ENCODE peak calls at places on chromosomes 2 and 18, in ten cellular contexts. One of them, this sample, is unnamed.

GRCh38 chr2:223654384-223654915 is 52.3 kb upstream of the SCG2 start:
- DNase-seq in ovary: no peak
- DNase-seq in tibial artery: no peak
- DNase-seq in astrocyte of the spinal cord: peak; percentile 16
- DNase-seq in WTC11: no peak
- DNase-seq in choroid plexus epithelial cell: peak; percentile 76
- DNase-seq in neural progenitor cell: no peak
- DNase-seq in uterus: no peak
- DNase-seq in GM12865: no peak
- DNase-seq in HFFc6: no peak
- DNase-seq in this sample: no peak

GRCh38 chr18:9201224-9201623 is 64.6 kb downstream of the ANKRD12 start:
- DNase-seq in GM12865: no peak
- DNase-seq in choroid plexus epithelial cell: no peak
- DNase-seq in tibial artery: no peak
- DNase-seq in neural progenitor cell: no peak
- DNase-seq in uterus: no peak
- DNase-seq in astrocyte of the spinal cord: no peak
- DNase-seq in WTC11: no peak
- DNase-seq in ovary: no peak
- DNase-seq in HFFc6: no peak
- DNase-seq in this sample: no peak

GRCh38 chr2:105802587-105802986 is 57.9 kb downstream of the NCK2 start:
- DNase-seq in WTC11: no peak
- DNase-seq in tibial artery: no peak
- DNase-seq in HFFc6: no peak
- DNase-seq in choroid plexus epithelial cell: no peak
- DNase-seq in astrocyte of the spinal cord: no peak
- DNase-seq in ovary: no peak
- DNase-seq in uterus: no peak
- DNase-seq in neural progenitor cell: no peak
- DNase-seq in GM12865: peak; percentile 90
- DNase-seq in this sample: no peak

GRCh38 chr2:148044322-148044721 is 23.4 kb downstream of the MBD5 start:
- DNase-seq in ovary: no peak
- DNase-seq in HFFc6: no peak
- DNase-seq in GM12865: no peak
- DNase-seq in neural progenitor cell: no peak
- DNase-seq in choroid plexus epithelial cell: no peak
- DNase-seq in uterus: no peak
- DNase-seq in tibial artery: no peak
- DNase-seq in astrocyte of the spinal cord: no peak
- DNase-seq in WTC11: no peak
- DNase-seq in this sample: no peak

GRCh38 chr2:42789751-42790150 is 2.6 kb downstream of the HAAO start:
- DNase-seq in astrocyte of the spinal cord: no peak
- DNase-seq in neural progenitor cell: no peak
- DNase-seq in uterus: no peak
- DNase-seq in ovary: no peak
- DNase-seq in HFFc6: no peak
- DNase-seq in WTC11: no peak
- DNase-seq in tibial artery: no peak
- DNase-seq in choroid plexus epithelial cell: no peak
- DNase-seq in GM12865: no peak
- DNase-seq in this sample: no peak

GRCh38 chr2:102979429-102979828 is 217.6 kb downstream of the TMEM182 start:
- DNase-seq in choroid plexus epithelial cell: no peak
- DNase-seq in ovary: no peak
- DNase-seq in HFFc6: no peak
- DNase-seq in astrocyte of the spinal cord: no peak
- DNase-seq in GM12865: no peak
- DNase-seq in tibial artery: no peak
- DNase-seq in uterus: no peak
- DNase-seq in neural progenitor cell: no peak
- DNase-seq in WTC11: no peak
- DNase-seq in this sample: no peak

GRCh38 chr2:207236156-207236935 is 70.6 kb upstream of the KLF7 start:
- DNase-seq in neural progenitor cell: no peak
- DNase-seq in tibial artery: peak; percentile 46
- DNase-seq in GM12865: no peak
- DNase-seq in ovary: no peak
- DNase-seq in WTC11: no peak
- DNase-seq in choroid plexus epithelial cell: no peak
- DNase-seq in uterus: no peak
- DNase-seq in astrocyte of the spinal cord: peak; percentile 25
- DNase-seq in HFFc6: no peak
- DNase-seq in this sample: no peak

GRCh38 chr2:118059919-118060478 is 28.3 kb upstream of the INSIG2 start:
- DNase-seq in GM12865: peak; percentile 76
- DNase-seq in HFFc6: peak; percentile 88
- DNase-seq in uterus: no peak
- DNase-seq in astrocyte of the spinal cord: peak; percentile 96
- DNase-seq in neural progenitor cell: no peak
- DNase-seq in WTC11: no peak
- DNase-seq in ovary: no peak
- DNase-seq in choroid plexus epithelial cell: peak; percentile 98
- DNase-seq in tibial artery: no peak
- DNase-seq in this sample: no peak

GRCh38 chr2:161230959-161231358 is 70.7 kb downstream of the TANK start:
- DNase-seq in GM12865: no peak
- DNase-seq in tibial artery: no peak
- DNase-seq in ovary: no peak
- DNase-seq in astrocyte of the spinal cord: no peak
- DNase-seq in WTC11: no peak
- DNase-seq in choroid plexus epithelial cell: no peak
- DNase-seq in neural progenitor cell: no peak
- DNase-seq in uterus: no peak
- DNase-seq in HFFc6: no peak
- DNase-seq in this sample: no peak

GRCh38 chr18:12283256-12283655 is 24.8 kb upstream of the TUBB6 start:
- DNase-seq in ovary: no peak
- DNase-seq in GM12865: no peak
- DNase-seq in choroid plexus epithelial cell: peak; percentile 61
- DNase-seq in uterus: no peak
- DNase-seq in HFFc6: peak; percentile 40
- DNase-seq in tibial artery: no peak
- DNase-seq in WTC11: peak; percentile 48
- DNase-seq in neural progenitor cell: peak; percentile 48
- DNase-seq in astrocyte of the spinal cord: peak; percentile 38
- DNase-seq in this sample: no peak

GRCh38 chr2:10909996-10910341 is 1.8 kb upstream of the KCNF1 start:
- DNase-seq in WTC11: no peak
- DNase-seq in neural progenitor cell: no peak
- DNase-seq in HFFc6: no peak
- DNase-seq in GM12865: no peak
- DNase-seq in choroid plexus epithelial cell: no peak
- DNase-seq in tibial artery: no peak
- DNase-seq in astrocyte of the spinal cord: no peak
- DNase-seq in ovary: no peak
- DNase-seq in uterus: no peak
- DNase-seq in this sample: no peak

GRCh38 chr2:10912796-10913445 is 1.2 kb downstream of the KCNF1 start:
- DNase-seq in HFFc6: no peak
- DNase-seq in astrocyte of the spinal cord: no peak
- DNase-seq in WTC11: no peak
- DNase-seq in ovary: no peak
- DNase-seq in GM12865: no peak
- DNase-seq in uterus: no peak
- DNase-seq in tibial artery: no peak
- DNase-seq in choroid plexus epithelial cell: no peak
- DNase-seq in neural progenitor cell: no peak
- DNase-seq in this sample: peak; percentile 90

GRCh38 chr2:10910625-10911024 is 1.1 kb upstream of the KCNF1 start:
- DNase-seq in ovary: no peak
- DNase-seq in WTC11: no peak
- DNase-seq in choroid plexus epithelial cell: no peak
- DNase-seq in GM12865: no peak
- DNase-seq in uterus: no peak
- DNase-seq in neural progenitor cell: no peak
- DNase-seq in astrocyte of the spinal cord: no peak
- DNase-seq in HFFc6: no peak
- DNase-seq in tibial artery: no peak
- DNase-seq in this sample: no peak

GRCh38 chr2:10912076-10912731 is 470 bp downstream of the KCNF1 start:
- DNase-seq in GM12865: no peak
- DNase-seq in neural progenitor cell: peak; percentile 35
- DNase-seq in astrocyte of the spinal cord: no peak
- DNase-seq in uterus: no peak
- DNase-seq in HFFc6: no peak
- DNase-seq in ovary: no peak
- DNase-seq in WTC11: no peak
- DNase-seq in choroid plexus epithelial cell: no peak
- DNase-seq in tibial artery: no peak
- DNase-seq in this sample: peak; percentile 89

DNA sequence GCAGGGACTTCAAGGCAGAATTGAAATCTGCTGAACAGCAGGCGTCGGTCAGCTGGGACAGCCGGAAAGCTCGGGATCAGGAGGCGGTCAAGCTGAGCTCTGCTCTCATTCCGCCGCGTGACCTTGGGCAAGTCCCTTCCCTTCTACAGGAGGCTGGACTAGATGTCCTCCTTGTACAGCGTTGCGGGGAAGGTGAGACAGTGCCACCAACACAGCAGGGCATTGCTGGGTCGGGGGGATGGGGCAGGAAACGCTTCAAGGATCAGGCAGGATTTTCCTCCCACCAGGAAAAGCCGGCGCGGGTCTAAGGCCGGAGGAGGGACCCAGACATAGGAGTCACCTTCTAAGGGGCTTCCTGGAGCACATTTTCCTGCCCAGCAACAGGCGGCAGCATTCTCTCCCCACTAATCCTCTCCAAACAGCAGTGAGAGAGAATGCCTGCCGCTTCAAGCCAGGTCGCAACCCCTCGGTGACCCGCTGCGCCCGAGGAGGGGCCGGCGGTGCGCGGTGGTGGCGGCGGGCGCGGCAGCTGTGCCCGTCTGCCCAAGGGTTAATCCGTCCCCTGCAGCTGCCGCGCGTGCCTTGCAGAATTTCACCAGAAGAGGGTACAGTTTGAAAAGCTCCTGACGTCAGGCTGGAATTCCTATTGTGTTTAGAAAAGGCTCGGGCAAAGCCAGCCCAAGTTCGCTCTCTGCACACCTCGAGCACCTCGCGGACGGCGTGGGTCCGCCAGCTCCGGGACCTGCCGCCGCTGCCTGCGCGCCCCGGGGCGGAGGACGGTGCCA is at the start of gene KCNF1:
- DNase-seq in GM12865: no peak
- DNase-seq in HFFc6: peak; percentile 57
- DNase-seq in neural progenitor cell: peak; percentile 96
- DNase-seq in astrocyte of the spinal cord: peak; percentile 55
- DNase-seq in WTC11: peak; percentile 62
- DNase-seq in tibial artery: no peak
- DNase-seq in uterus: no peak
- DNase-seq in choroid plexus epithelial cell: peak; percentile 53
- DNase-seq in ovary: no peak
- DNase-seq in this sample: no peak
- TF ChIP-seq CTCF in GM12865: no peak
- TF ChIP-seq CTCF in HFFc6: peak; percentile 67
- TF ChIP-seq CTCF in neural progenitor cell: peak; percentile 46
- TF ChIP-seq CTCF in astrocyte of the spinal cord: no peak
- TF ChIP-seq CTCF in WTC11: no peak
- TF ChIP-seq CTCF in tibial artery: no peak
- TF ChIP-seq CTCF in uterus: no peak
- TF ChIP-seq CTCF in choroid plexus epithelial cell: peak; percentile 30
- TF ChIP-seq CTCF in ovary: no peak
- TF ChIP-seq CTCF in this sample: peak; percentile 76

DNA sequence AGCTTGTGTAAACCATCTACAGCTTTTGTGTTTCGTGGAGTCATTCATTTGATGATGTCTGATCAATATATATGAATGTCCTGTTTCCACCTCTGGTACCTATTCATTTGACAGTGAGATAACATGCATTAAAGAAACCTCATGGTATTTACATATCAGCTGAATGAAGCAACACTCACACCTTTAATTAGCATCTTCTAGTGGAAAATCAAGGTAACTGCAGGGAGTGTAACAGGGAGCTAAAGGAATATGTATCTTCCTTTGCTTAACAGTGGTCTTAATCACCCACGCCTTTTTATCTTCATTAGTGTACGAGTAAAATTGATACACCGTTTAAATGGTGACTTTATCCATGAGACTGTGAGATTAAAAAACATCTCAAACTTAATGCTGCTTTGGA is 15.6 kb downstream of the SLC39A10 start:
- DNase-seq in astrocyte of the spinal cord: no peak
- DNase-seq in tibial artery: no peak
- DNase-seq in uterus: no peak
- DNase-seq in HFFc6: no peak
- DNase-seq in choroid plexus epithelial cell: no peak
- DNase-seq in ovary: no peak
- DNase-seq in neural progenitor cell: no peak
- DNase-seq in GM12865: no peak
- DNase-seq in WTC11: no peak
- DNase-seq in this sample: no peak
- TF ChIP-seq CTCF in astrocyte of the spinal cord: no peak
- TF ChIP-seq CTCF in tibial artery: no peak
- TF ChIP-seq CTCF in uterus: no peak
- TF ChIP-seq CTCF in HFFc6: peak; percentile 44
- TF ChIP-seq CTCF in choroid plexus epithelial cell: no peak
- TF ChIP-seq CTCF in ovary: no peak
- TF ChIP-seq CTCF in neural progenitor cell: peak; percentile 23
- TF ChIP-seq CTCF in GM12865: peak; percentile 7
- TF ChIP-seq CTCF in WTC11: peak; percentile 21
- TF ChIP-seq CTCF in this sample: peak; percentile 32

GRCh38 chr2:159176555-159176954 is 109.9 kb downstream of the WDSUB1 start:
- DNase-seq in GM12865: no peak
- DNase-seq in uterus: no peak
- DNase-seq in HFFc6: no peak
- DNase-seq in choroid plexus epithelial cell: no peak
- DNase-seq in ovary: no peak
- DNase-seq in WTC11: no peak
- DNase-seq in astrocyte of the spinal cord: peak; percentile 13
- DNase-seq in neural progenitor cell: no peak
- DNase-seq in tibial artery: no peak
- DNase-seq in this sample: no peak
- TF ChIP-seq CTCF in GM12865: no peak
- TF ChIP-seq CTCF in uterus: no peak
- TF ChIP-seq CTCF in HFFc6: peak; percentile 18
- TF ChIP-seq CTCF in choroid plexus epithelial cell: peak; percentile 8
- TF ChIP-seq CTCF in ovary: no peak
- TF ChIP-seq CTCF in WTC11: no peak
- TF ChIP-seq CTCF in astrocyte of the spinal cord: no peak
- TF ChIP-seq CTCF in neural progenitor cell: no peak
- TF ChIP-seq CTCF in tibial artery: no peak
- TF ChIP-seq CTCF in this sample: no peak

GRCh38 chr18:45837283-45838070 is 12.0 kb downstream of the SIGLEC15 start:
- DNase-seq in choroid plexus epithelial cell: peak; percentile 58
- DNase-seq in WTC11: peak; percentile 80
- DNase-seq in ovary: no peak
- DNase-seq in uterus: no peak
- DNase-seq in astrocyte of the spinal cord: peak; percentile 37
- DNase-seq in neural progenitor cell: peak; percentile 88
- DNase-seq in tibial artery: no peak
- DNase-seq in HFFc6: no peak
- DNase-seq in GM12865: peak; percentile 41
- DNase-seq in this sample: no peak
- TF ChIP-seq CTCF in choroid plexus epithelial cell: peak; percentile 34
- TF ChIP-seq CTCF in WTC11: no peak
- TF ChIP-seq CTCF in ovary: no peak
- TF ChIP-seq CTCF in uterus: no peak
- TF ChIP-seq CTCF in astrocyte of the spinal cord: peak; percentile 12
- TF ChIP-seq CTCF in neural progenitor cell: peak; percentile 41
- TF ChIP-seq CTCF in tibial artery: peak; percentile 37
- TF ChIP-seq CTCF in HFFc6: peak; percentile 52
- TF ChIP-seq CTCF in GM12865: no peak
- TF ChIP-seq CTCF in this sample: peak; percentile 77

GRCh38 chr18:71899183-71899582 is 645.0 kb downstream of the CBLN2 start:
- DNase-seq in neural progenitor cell: no peak
- DNase-seq in astrocyte of the spinal cord: no peak
- DNase-seq in tibial artery: no peak
- DNase-seq in WTC11: no peak
- DNase-seq in GM12865: no peak
- DNase-seq in choroid plexus epithelial cell: no peak
- DNase-seq in uterus: no peak
- DNase-seq in ovary: no peak
- DNase-seq in HFFc6: no peak
- DNase-seq in this sample: no peak
- TF ChIP-seq CTCF in neural progenitor cell: no peak
- TF ChIP-seq CTCF in astrocyte of the spinal cord: no peak
- TF ChIP-seq CTCF in tibial artery: no peak
- TF ChIP-seq CTCF in WTC11: no peak
- TF ChIP-seq CTCF in GM12865: no peak
- TF ChIP-seq CTCF in choroid plexus epithelial cell: no peak
- TF ChIP-seq CTCF in uterus: no peak
- TF ChIP-seq CTCF in ovary: no peak
- TF ChIP-seq CTCF in HFFc6: no peak
- TF ChIP-seq CTCF in this sample: no peak